ENCODE peak calls at places on chromosomes 6 and 20, in eight cellular contexts. One of them, this sample, is unnamed.

GRCh38 chr20:6079011-6079410 is 25.2 kb upstream of the LRRN4 start:
- DNase-seq in NCI-H1436: no peak
- DNase-seq in AG08396: no peak
- DNase-seq in SK-MEL-5: no peak
- DNase-seq in T follicular helper cell: no peak
- DNase-seq in A172: no peak
- DNase-seq in ureter: no peak
- DNase-seq in stimulated activated CD8-positive, alpha-beta memory T cell treated with anti-CD3 and anti-CD28 coated beads, Interleukin-2, amount 100 ng/mL, for 1 hour: no peak
- DNase-seq in this sample: no peak

GRCh38 chr6:119966484-119966883 is 616.9 kb upstream of the MAN1A1 start:
- DNase-seq in NCI-H1436: no peak
- DNase-seq in AG08396: no peak
- DNase-seq in SK-MEL-5: no peak
- DNase-seq in T follicular helper cell: no peak
- DNase-seq in A172: no peak
- DNase-seq in ureter: no peak
- DNase-seq in stimulated activated CD8-positive, alpha-beta memory T cell treated with anti-CD3 and anti-CD28 coated beads, Interleukin-2, amount 100 ng/mL, for 1 hour: no peak
- DNase-seq in this sample: no peak

GRCh38 chr20:49568491-49569151 is 684 bp upstream of the PTGIS start:
- DNase-seq in NCI-H1436: no peak
- DNase-seq in AG08396: no peak
- DNase-seq in SK-MEL-5: no peak
- DNase-seq in T follicular helper cell: no peak
- DNase-seq in A172: no peak
- DNase-seq in ureter: peak; percentile 51
- DNase-seq in stimulated activated CD8-positive, alpha-beta memory T cell treated with anti-CD3 and anti-CD28 coated beads, Interleukin-2, amount 100 ng/mL, for 1 hour: no peak
- DNase-seq in this sample: no peak

GRCh38 chr20:62120990-62121775 is 1.1 kb upstream of the LSM14B start:
- DNase-seq in NCI-H1436: no peak
- DNase-seq in AG08396: no peak
- DNase-seq in SK-MEL-5: no peak
- DNase-seq in T follicular helper cell: no peak
- DNase-seq in A172: no peak
- DNase-seq in ureter: peak; percentile 58
- DNase-seq in stimulated activated CD8-positive, alpha-beta memory T cell treated with anti-CD3 and anti-CD28 coated beads, Interleukin-2, amount 100 ng/mL, for 1 hour: no peak
- DNase-seq in this sample: peak; percentile 85

GRCh38 chr6:9404351-9405146 is 969.2 kb upstream of the SLC35B3 start:
- DNase-seq in NCI-H1436: no peak
- DNase-seq in AG08396: no peak
- DNase-seq in SK-MEL-5: no peak
- DNase-seq in T follicular helper cell: no peak
- DNase-seq in A172: peak; percentile 0
- DNase-seq in ureter: no peak
- DNase-seq in stimulated activated CD8-positive, alpha-beta memory T cell treated with anti-CD3 and anti-CD28 coated beads, Interleukin-2, amount 100 ng/mL, for 1 hour: no peak
- DNase-seq in this sample: no peak

GRCh38 chr6:1200706-1201105 is 111.2 kb upstream of the FOXQ1 start:
- DNase-seq in NCI-H1436: no peak
- DNase-seq in AG08396: peak; percentile 24
- DNase-seq in SK-MEL-5: no peak
- DNase-seq in T follicular helper cell: no peak
- DNase-seq in A172: peak; percentile 41
- DNase-seq in ureter: no peak
- DNase-seq in stimulated activated CD8-positive, alpha-beta memory T cell treated with anti-CD3 and anti-CD28 coated beads, Interleukin-2, amount 100 ng/mL, for 1 hour: no peak
- DNase-seq in this sample: no peak

GRCh38 chr20:25984933-25985332 is 288.3 kb upstream of the ZNF337 start:
- DNase-seq in NCI-H1436: peak; percentile 58
- DNase-seq in AG08396: no peak
- DNase-seq in SK-MEL-5: no peak
- DNase-seq in T follicular helper cell: peak; percentile 20
- DNase-seq in A172: no peak
- DNase-seq in ureter: no peak
- DNase-seq in stimulated activated CD8-positive, alpha-beta memory T cell treated with anti-CD3 and anti-CD28 coated beads, Interleukin-2, amount 100 ng/mL, for 1 hour: no peak
- DNase-seq in this sample: peak; percentile 92

GRCh38 chr20:50056951-50057403 is 56.0 kb downstream of the UBE2V1 start:
- DNase-seq in NCI-H1436: no peak
- DNase-seq in AG08396: no peak
- DNase-seq in SK-MEL-5: no peak
- DNase-seq in T follicular helper cell: no peak
- DNase-seq in A172: no peak
- DNase-seq in ureter: no peak
- DNase-seq in stimulated activated CD8-positive, alpha-beta memory T cell treated with anti-CD3 and anti-CD28 coated beads, Interleukin-2, amount 100 ng/mL, for 1 hour: no peak
- DNase-seq in this sample: no peak

GRCh38 chr6:71056656-71057055 is 99.8 kb upstream of the B3GAT2 start:
- DNase-seq in NCI-H1436: no peak
- DNase-seq in AG08396: no peak
- DNase-seq in SK-MEL-5: no peak
- DNase-seq in T follicular helper cell: no peak
- DNase-seq in A172: no peak
- DNase-seq in ureter: no peak
- DNase-seq in stimulated activated CD8-positive, alpha-beta memory T cell treated with anti-CD3 and anti-CD28 coated beads, Interleukin-2, amount 100 ng/mL, for 1 hour: no peak
- DNase-seq in this sample: no peak

GRCh38 chr20:30168025-30168799 is 1089.3 kb upstream of the DEFB115 start:
- DNase-seq in NCI-H1436: no peak
- DNase-seq in AG08396: no peak
- DNase-seq in SK-MEL-5: no peak
- DNase-seq in T follicular helper cell: peak; percentile 0
- DNase-seq in A172: no peak
- DNase-seq in ureter: no peak
- DNase-seq in stimulated activated CD8-positive, alpha-beta memory T cell treated with anti-CD3 and anti-CD28 coated beads, Interleukin-2, amount 100 ng/mL, for 1 hour: no peak
- DNase-seq in this sample: no peak

GRCh38 chr6:54700158-54700557 is 146.4 kb upstream of the FAM83B start:
- DNase-seq in NCI-H1436: no peak
- DNase-seq in AG08396: no peak
- DNase-seq in SK-MEL-5: no peak
- DNase-seq in T follicular helper cell: no peak
- DNase-seq in A172: no peak
- DNase-seq in ureter: no peak
- DNase-seq in stimulated activated CD8-positive, alpha-beta memory T cell treated with anti-CD3 and anti-CD28 coated beads, Interleukin-2, amount 100 ng/mL, for 1 hour: no peak
- DNase-seq in this sample: no peak